ENCODE peak calls at places on chromosomes 6 and 20, in eight cellular contexts. O, I, K, H, W, U, S and C are unnamed samples.

GRCh38 chr6:1029196-1029595 is 282.7 kb upstream of the FOXQ1 start:
- DNase-seq in O (no peak), I (no peak), K (no peak), H (no peak), W (no peak), U (no peak), S (no peak), C (peak; percentile 61)

GRCh38 chr6:159444073-159444472 is 249.0 kb downstream of the SOD2 start:
- DNase-seq in O (no peak), I (no peak), K (no peak), H (no peak), W (no peak), U (no peak), S (no peak), C (no peak)

GRCh38 chr6:35808688-35809087 is 3.5 kb downstream of the LHFPL5 start:
- DNase-seq in O (no peak), I (no peak), K (no peak), H (no peak), W (no peak), U (no peak), S (no peak), C (no peak)

GRCh38 chr6:131858765-131859490 is 51.1 kb downstream of the ENPP1 start:
- DNase-seq in O (no peak), I (no peak), K (no peak), H (no peak), W (no peak), U (peak; percentile 92), S (no peak), C (peak; percentile 62)

GRCh38 chr6:9623228-9623832 is 791.5 kb downstream of the TFAP2A start:
- DNase-seq in O (no peak), I (no peak), K (no peak), H (no peak), W (no peak), U (no peak), S (no peak), C (no peak)

GRCh38 chr6:139473239-139473701 is 98.8 kb upstream of the CITED2 start:
- DNase-seq in O (no peak), I (no peak), K (peak; percentile 17), H (no peak), W (no peak), U (peak; percentile 63), S (no peak), C (peak; percentile 20)

GRCh38 chr6:80338201-80338836 is 231.8 kb downstream of the BCKDHB start:
- DNase-seq in O (no peak), I (peak; percentile 12), K (peak; percentile 39), H (peak; percentile 6), W (peak; percentile 34), U (peak; percentile 53), S (peak; percentile 76), C (no peak)

GRCh38 chr6:74611220-74611619 is 594.6 kb downstream of the COL12A1 start:
- DNase-seq in O (no peak), I (no peak), K (no peak), H (no peak), W (no peak), U (no peak), S (no peak), C (no peak)

GRCh38 chr6:144278659-144279314 is 6.3 kb upstream of the UTRN start:
- DNase-seq in O (peak; percentile 79), I (no peak), K (no peak), H (no peak), W (no peak), U (no peak), S (no peak), C (no peak)

GRCh38 chr6:63193324-63193723 is 17.9 kb upstream of the FKBP1C start:
- DNase-seq in O (no peak), I (no peak), K (no peak), H (no peak), W (no peak), U (no peak), S (no peak), C (no peak)

GRCh38 chr6:131116755-131117360 is 18.4 kb upstream of the AKAP7 start:
- DNase-seq in O (no peak), I (peak; percentile 28), K (no peak), H (peak; percentile 29), W (peak; percentile 41), U (peak; percentile 66), S (peak; percentile 50), C (peak; percentile 63)

GRCh38 chr6:9404351-9405146 is 969.2 kb upstream of the SLC35B3 start:
- DNase-seq in O (no peak), I (no peak), K (no peak), H (no peak), W (no peak), U (peak; percentile 44), S (no peak), C (peak; percentile 17)

GRCh38 chr6:45586216-45587171 is 208.8 kb upstream of the SUPT3H start:
- DNase-seq in O (peak; percentile 90), I (no peak), K (no peak), H (no peak), W (no peak), U (no peak), S (no peak), C (no peak)

GRCh38 chr6:2351807-2352431 is 106.5 kb upstream of the GMDS start:
- DNase-seq in O (no peak), I (no peak), K (no peak), H (no peak), W (no peak), U (peak; percentile 71), S (no peak), C (peak; percentile 69)

GRCh38 chr6:155519339-155519738 is 63.7 kb upstream of the NOX3 start:
- DNase-seq in O (no peak), I (no peak), K (no peak), H (no peak), W (no peak), U (no peak), S (no peak), C (no peak)
- TF ChIP-seq CTCF in O (no peak), I (no peak), K (no peak), H (no peak), W (no peak), U (no peak), S (no peak), C (no peak)

GRCh38 chr6:163772701-163773100 is 358.2 kb downstream of the QKI start:
- DNase-seq in O (no peak), I (no peak), K (no peak), H (no peak), W (no peak), U (no peak), S (no peak), C (no peak)

GRCh38 chr6:163774485-163774884 is 360.0 kb downstream of the QKI start:
- DNase-seq in O (no peak), I (no peak), K (no peak), H (no peak), W (no peak), U (no peak), S (no peak), C (no peak)

GRCh38 chr6:163768905-163769304 is 354.4 kb downstream of the QKI start:
- DNase-seq in O (no peak), I (no peak), K (no peak), H (no peak), W (no peak), U (no peak), S (no peak), C (no peak)

GRCh38 chr6:163773646-163774045 is 359.1 kb downstream of the QKI start:
- DNase-seq in O (no peak), I (no peak), K (no peak), H (no peak), W (no peak), U (no peak), S (no peak), C (no peak)

DNA sequence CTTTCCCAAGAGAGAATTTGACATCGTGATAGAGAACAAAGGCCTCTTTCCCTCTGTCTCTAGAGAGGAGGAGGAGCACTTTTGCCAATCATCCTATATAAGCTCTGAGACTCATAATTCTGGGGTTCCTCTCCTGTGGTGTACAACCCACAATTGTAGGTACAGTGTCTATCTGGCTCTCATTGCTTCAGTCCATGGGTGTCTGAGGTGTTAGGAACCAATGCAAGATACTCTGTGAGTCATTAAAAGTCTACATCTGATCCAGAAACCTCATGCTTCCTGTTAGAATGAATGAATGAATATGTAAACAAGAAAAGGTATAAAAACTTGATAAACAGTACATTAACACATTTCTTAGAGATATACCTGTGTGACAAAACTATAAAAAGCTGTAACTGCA is 356.7 kb downstream of the QKI start:
- DNase-seq in O (no peak), I (no peak), K (no peak), H (no peak), W (no peak), U (no peak), S (no peak), C (no peak)
- H3K4me3 ChIP-seq in O (no peak overlapping the region), I (no peak overlapping the region), K (no peak overlapping the region), H (no peak overlapping the region), W (no peak overlapping the region), U (no peak overlapping the region), S (no peak overlapping the region), C (no peak overlapping the region)

DNA sequence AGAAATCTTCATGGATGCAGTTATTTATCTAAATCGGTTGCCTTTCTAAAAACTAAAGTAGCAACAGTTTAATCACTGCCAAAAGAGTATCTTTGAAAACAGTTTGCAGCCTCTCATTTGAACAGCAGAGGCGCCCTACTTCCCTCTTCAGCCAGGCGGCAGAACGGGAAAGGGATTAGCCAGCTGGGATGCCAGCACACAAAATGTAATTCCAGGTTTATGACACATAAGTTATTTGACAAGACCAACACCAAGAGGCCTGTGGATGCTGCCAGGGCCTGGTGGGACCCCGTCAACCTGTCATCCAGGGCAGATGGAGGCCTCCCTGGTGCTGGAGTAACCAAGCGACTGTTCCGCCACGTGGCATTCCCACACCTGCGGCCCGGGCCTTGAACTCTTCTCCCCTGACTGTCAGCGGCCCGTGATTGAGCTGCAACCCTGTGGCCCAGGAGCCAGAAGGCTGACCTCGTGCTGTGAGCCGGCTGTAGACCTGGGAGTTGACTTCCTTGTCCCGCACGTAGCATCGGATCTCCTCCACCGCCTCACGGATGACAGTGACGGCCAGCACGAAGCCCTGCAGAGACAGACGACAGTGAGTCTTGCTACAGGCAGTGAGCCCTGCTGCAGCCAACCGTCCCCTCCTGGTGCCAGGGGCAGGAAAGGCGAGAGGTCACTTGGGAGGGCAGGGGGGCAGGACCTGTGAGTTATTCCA is 55.5 kb downstream of the ATP9A start:
- DNase-seq in O (no peak), I (no peak), K (peak; percentile 23), H (peak; percentile 49), W (peak; percentile 15), U (peak; percentile 27), S (peak; percentile 23), C (peak; percentile 36)
- TF ChIP-seq CTCF in O (peak; percentile 49), I (peak; percentile 84), K (no peak), H (peak; percentile 50), W (peak; percentile 81), U (peak; percentile 61), S (peak; percentile 23), C (peak; percentile 47)

GRCh38 chr6:156840606-156841005 is 63.4 kb downstream of the ARID1B start:
- DNase-seq in O (no peak), I (no peak), K (no peak), H (no peak), W (no peak), U (no peak), S (no peak), C (no peak)
- H3K4me3 ChIP-seq in O (no peak overlapping the region), I (no peak overlapping the region), K (no peak overlapping the region), H (no peak overlapping the region), W (no peak overlapping the region), U (no peak overlapping the region), S (no peak overlapping the region), C (no peak overlapping the region)

GRCh38 chr6:27312950-27313271 is 838 bp upstream of the POM121L2 start:
- DNase-seq in O (no peak), I (no peak), K (no peak), H (no peak), W (no peak), U (no peak), S (no peak), C (no peak)
- TF ChIP-seq CTCF in O (no peak), I (peak; percentile 65), K (no peak), H (no peak), W (no peak), U (no peak), S (no peak), C (no peak)